ENCODE peak calls at places on chromosomes 6 and 20, in five cellular contexts. H is Panc1, M is HL-60, X is stomach, J is transverse colon. D is an unnamed sample.

GRCh38 chr20:63206878-63207277 is 9.1 kb downstream of the YTHDF1 start:
- DNase-seq in H (no peak), M (no peak), X (no peak), J (no peak), D (no peak)

GRCh38 chr6:16056263-16056870 is 72.5 kb upstream of the MYLIP start:
- DNase-seq in H (no peak), M (peak; percentile 11), X (no peak), J (no peak), D (no peak)

GRCh38 chr6:131770776-131771175 is 37.0 kb upstream of the ENPP1 start:
- DNase-seq in H (no peak), M (no peak), X (no peak), J (no peak), D (no peak)

GRCh38 chr6:39568896-39569295 is 156.3 kb downstream of the KIF6 start:
- DNase-seq in H (no peak), M (no peak), X (no peak), J (no peak), D (no peak)

GRCh38 chr6:150684715-150685459 is 85.2 kb downstream of the PLEKHG1 start:
- DNase-seq in H (no peak), M (no peak), X (no peak), J (peak; percentile 47), D (peak; percentile 80)

GRCh38 chr6:28922004-28922840 is 1.6 kb downstream of the TRIM27 start:
- DNase-seq in H (no peak), M (peak; percentile 63), X (peak; percentile 69), J (peak; percentile 57), D (no peak)

GRCh38 chr6:159874475-159874874 is 16.3 kb upstream of the MAS1 start:
- DNase-seq in H (no peak), M (no peak), X (peak; percentile 48), J (no peak), D (no peak)

GRCh38 chr6:164150221-164150620 is 735.7 kb downstream of the QKI start:
- DNase-seq in H (no peak), M (no peak), X (no peak), J (no peak), D (no peak)

GRCh38 chr6:15511248-15512125 is 151.3 kb downstream of the DTNBP1 start:
- DNase-seq in H (no peak), M (no peak), X (no peak), J (no peak), D (peak; percentile 57)

GRCh38 chr6:40349566-40350192 is 237.5 kb downstream of the LRFN2 start:
- DNase-seq in H (no peak), M (no peak), X (no peak), J (no peak), D (no peak)

GRCh38 chr6:75278474-75279077 is 6.0 kb downstream of the TMEM30A start:
- DNase-seq in H (no peak), M (no peak), X (no peak), J (no peak), D (no peak)

GRCh38 chr20:39108746-39109145 is 146.6 kb downstream of the DHX35 start:
- DNase-seq in H (no peak), M (no peak), X (no peak), J (no peak), D (no peak)

GRCh38 chr20:51571470-51571794 is 28.9 kb upstream of the NFATC2 start:
- DNase-seq in H (no peak), M (no peak), X (no peak), J (no peak), D (no peak)

GRCh38 chr6:128885381-128885780 is 2.4 kb downstream of the LAMA2 start:
- DNase-seq in H (no peak), M (no peak), X (no peak), J (no peak), D (no peak)

DNA sequence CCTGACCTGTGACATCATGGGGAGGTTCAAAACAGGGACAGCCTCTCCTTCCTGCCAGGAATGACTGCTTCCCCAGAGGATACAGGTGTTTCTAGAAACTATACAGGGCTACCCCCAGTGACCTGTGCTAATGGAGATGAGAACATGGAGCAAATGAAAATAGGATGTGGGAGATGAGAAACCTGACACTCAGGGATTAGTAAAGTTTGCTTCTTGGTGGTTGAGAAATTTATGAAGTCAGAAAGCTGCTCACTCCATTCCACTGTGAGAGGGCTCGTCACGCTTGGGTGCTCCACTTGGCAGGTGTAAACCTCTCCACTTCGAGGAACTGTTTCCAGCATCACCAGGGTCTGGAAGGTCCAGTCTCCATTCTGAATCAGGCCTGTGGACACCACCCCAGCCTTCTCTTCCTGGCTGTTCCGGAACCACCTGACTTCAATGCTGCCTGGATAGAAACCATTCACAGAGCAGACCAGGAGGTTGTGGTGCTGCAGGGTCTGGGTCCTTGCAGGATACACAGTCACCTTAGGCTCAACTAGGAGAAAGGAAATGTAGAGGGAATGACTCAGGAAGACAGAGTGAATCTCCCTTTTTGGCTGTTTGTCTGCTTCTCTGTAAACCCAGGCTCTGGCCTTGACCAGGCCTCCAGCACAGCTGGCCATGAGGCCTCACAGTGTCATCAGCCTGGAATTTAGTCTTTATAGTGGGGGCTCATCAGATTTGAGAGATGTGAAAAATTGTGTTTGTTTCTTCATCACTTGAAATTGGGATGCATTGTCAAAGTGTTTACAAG is 10.8 kb downstream of the HLA-DRB5 start:
- DNase-seq in H (no peak), M (no peak), X (no peak), J (no peak), D (no peak)
- TF ChIP-seq CTCF in H (no peak), M (no peak), X (no peak), J (no peak), D (no peak)

DNA sequence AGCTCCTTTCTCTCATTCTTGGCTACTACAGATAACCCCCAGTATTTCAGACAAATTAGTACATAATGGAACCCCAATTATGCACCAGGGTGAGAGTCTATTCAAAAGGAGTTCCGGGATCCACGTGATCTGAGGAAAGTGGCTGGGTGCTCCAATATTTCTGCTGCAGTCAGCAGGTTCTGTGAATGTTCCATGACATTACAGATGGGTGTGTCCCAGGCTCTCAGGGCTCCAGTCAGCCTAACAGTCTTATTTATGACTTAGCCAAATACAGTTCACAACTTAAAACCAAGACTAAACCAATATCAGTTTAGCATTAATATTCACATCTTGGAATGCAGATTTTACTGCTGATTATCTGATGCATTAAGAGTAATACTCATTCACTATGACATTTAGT is 44.5 kb downstream of the GPR63 start:
- DNase-seq in H (no peak), M (no peak), X (no peak), J (no peak), D (no peak)
- TF ChIP-seq POLR2AphosphoS5 in H (no peak), M (no peak), X (no peak), J (no peak), D (no peak)

DNA sequence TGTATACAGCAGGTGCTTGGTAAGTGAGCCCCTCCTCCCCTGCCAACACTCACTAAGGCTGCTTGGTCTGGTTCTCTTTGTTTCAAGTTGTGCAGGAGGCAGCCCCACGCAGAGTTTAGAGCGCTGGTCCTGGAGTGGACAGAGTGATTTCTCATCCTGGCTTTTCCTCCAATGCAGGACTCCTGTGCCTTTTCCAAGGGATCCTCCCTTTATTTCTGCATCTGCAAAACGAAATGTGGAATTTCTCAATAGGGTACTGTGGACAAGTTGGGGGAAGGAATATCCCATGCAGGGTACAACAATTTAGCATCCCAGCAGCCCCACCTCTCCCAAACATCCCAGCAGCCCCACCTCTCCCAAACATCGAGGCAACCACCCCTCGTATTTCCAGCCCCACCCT is 30.6 kb upstream of the CCDC167 start:
- DNase-seq in H (no peak), M (no peak), X (no peak), J (no peak), D (no peak)
- TF ChIP-seq CTCF in H (no peak), M (no peak), X (no peak), J (no peak), D (no peak)

GRCh38 chr20:47198254-47198671 is 158.2 kb downstream of the ZMYND8 start:
- DNase-seq in H (no peak), M (no peak), X (no peak), J (no peak), D (no peak)

GRCh38 chr20:47201074-47201730 is 155.3 kb downstream of the ZMYND8 start:
- DNase-seq in H (no peak), M (no peak), X (no peak), J (no peak), D (peak; percentile 7)

GRCh38 chr20:47195573-47195972 is 160.9 kb downstream of the ZMYND8 start:
- DNase-seq in H (no peak), M (no peak), X (no peak), J (no peak), D (no peak)

GRCh38 chr20:47198996-47199552 is 157.4 kb downstream of the ZMYND8 start:
- DNase-seq in H (no peak), M (no peak), X (no peak), J (no peak), D (no peak)

GRCh38 chr20:47196091-47197081 is 160.1 kb downstream of the ZMYND8 start:
- DNase-seq in H (no peak), M (peak; percentile 44), X (peak; percentile 81), J (peak; percentile 81), D (peak; percentile 94)
- TF ChIP-seq POLR2AphosphoS5 in H (no peak), M (no peak), X (no peak), J (no peak), D (peak; percentile 56)

DNA sequence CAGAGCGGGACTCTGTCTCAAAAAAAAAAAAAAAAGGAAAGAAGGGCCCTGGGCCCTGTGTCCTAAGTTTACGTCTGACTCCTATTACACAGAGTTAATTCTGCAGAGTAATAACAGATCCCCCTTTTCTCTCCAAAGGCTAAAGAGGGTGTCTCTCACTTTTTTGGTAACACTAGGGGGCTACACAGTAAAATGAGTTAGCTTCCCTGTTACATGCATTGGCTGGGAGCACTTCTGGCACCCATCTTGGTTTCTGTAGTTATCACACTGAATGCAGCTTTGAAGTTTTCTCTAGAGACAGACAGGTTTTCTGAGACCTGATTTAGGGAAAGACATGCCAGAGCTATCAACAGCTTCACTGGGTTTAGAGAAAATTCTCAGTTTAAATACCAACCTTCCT is 29.2 kb downstream of the RNF8 start:
- DNase-seq in H (no peak), M (no peak), X (no peak), J (no peak), D (no peak)
- TF ChIP-seq CTCF in H (no peak), M (no peak), X (no peak), J (no peak), D (no peak)